ENCODE peak calls at places on chromosomes 5 and 9, in seven cellular contexts. Q is fibroblast of lung, N is GM23248, C is Karpas-422, X is neuronal stem cell, D is neural progenitor cell, F is keratinocyte. G is an unnamed sample.

GRCh38 chr9:124512806-124513204 is 5.6 kb upstream of the NR5A1 start:
- DNase-seq in C (no peak), N (no peak), X (no peak), F (no peak), D (no peak), Q (no peak), G (no peak)

GRCh38 chr9:124300312-124300711 is 42.6 kb downstream of the NEK6 start:
- DNase-seq in D (no peak), C (no peak), Q (peak; percentile 30), X (no peak), N (no peak), F (no peak), G (no peak)

GRCh38 chr5:30343707-30344106 is 849.8 kb upstream of the CDH6 start:
- DNase-seq in D (no peak), F (no peak), X (no peak), Q (peak; percentile 8), N (no peak), C (no peak), G (no peak)

GRCh38 chr9:93297659-93298497 is 113.9 kb downstream of the WNK2 start:
- DNase-seq in X (no peak), D (no peak), C (no peak), N (no peak), F (no peak), Q (no peak), G (no peak)

GRCh38 chr5:171023508-171023907 is 161.7 kb downstream of the RANBP17 start:
- DNase-seq in Q (no peak), X (no peak), N (peak; percentile 0), F (no peak), C (no peak), D (no peak), G (no peak)

GRCh38 chr5:1515311-1515920 is 8.3 kb downstream of the LPCAT1 start:
- DNase-seq in Q (no peak), F (no peak), X (no peak), C (no peak), D (no peak), N (no peak), G (peak; percentile 14)

GRCh38 chr5:172403191-172403794 is 51.0 kb downstream of the SH3PXD2B start:
- DNase-seq in F (no peak), N (peak; percentile 26), Q (peak; percentile 83), D (peak; percentile 69), C (no peak), X (peak; percentile 26), G (no peak)

GRCh38 chr9:131385296-131385695 is 8.6 kb upstream of the PRRC2B start:
- DNase-seq in X (no peak), D (no peak), Q (no peak), C (no peak), N (no peak), F (no peak), G (no peak)

GRCh38 chr5:174644918-174645317 is 79.5 kb upstream of the MSX2 start:
- DNase-seq in C (no peak), D (no peak), F (no peak), N (no peak), Q (no peak), X (no peak), G (no peak)

GRCh38 chr5:130066644-130067043 is 162.4 kb downstream of the CHSY3 start:
- DNase-seq in Q (peak; percentile 55), X (no peak), C (no peak), N (peak; percentile 62), F (no peak), D (no peak), G (no peak)

GRCh38 chr9:112841261-112841660 is 49.4 kb downstream of the SLC46A2 start:
- DNase-seq in X (no peak), C (no peak), F (no peak), Q (no peak), N (no peak), D (no peak), G (no peak)

DNA sequence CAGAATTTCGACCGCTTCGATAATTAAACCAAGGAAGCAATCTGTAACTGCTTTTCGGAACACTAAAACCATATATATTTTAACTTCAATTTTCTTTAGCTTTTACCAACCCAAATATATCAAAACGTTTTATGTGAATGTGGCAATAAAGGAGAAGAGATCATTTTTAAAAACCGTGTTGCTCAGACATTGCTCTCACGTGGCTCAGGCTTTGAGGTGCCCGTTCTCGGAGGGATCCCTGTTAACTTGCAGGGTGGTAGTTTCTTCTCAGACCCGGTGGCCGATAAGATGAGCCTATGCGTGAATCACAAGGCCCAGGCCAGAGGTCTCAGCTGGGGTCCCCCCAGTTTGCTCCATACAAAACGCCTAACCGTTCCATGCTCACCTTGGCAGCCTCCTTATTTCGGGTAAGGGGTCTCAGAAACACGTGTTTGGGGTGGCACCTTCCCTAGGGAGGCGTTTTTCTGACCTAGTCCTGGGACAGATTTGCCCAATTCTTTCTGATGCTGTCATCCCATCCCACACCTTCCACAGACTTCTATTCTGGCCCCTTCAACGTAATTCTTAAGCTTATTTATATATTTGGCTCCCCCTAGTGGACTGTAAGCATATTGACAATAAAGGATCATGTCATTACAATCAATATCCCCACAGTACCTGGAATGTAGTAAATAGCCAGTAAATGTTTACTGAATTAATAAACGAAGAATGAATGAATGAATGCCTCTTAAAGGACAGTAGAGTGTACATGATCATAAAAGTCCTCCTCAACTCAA is 48.2 kb downstream of the THBS4 start:
- DNase-seq in Q (peak; percentile 75), N (peak; percentile 94), C (peak; percentile 85), X (peak; percentile 51), D (peak; percentile 87), F (peak; percentile 28), G (peak; percentile 12)
- H3K4me2 ChIP-seq in Q (peak overlapping the region; percentile 64), N (peak overlapping the region; percentile 91), C (no peak overlapping the region), X (no peak overlapping the region), D (no peak overlapping the region), F (peak overlapping the region; percentile 76), G (no peak overlapping the region)

GRCh38 chr9:133356391-133357091 is at the start of the genes SURF1 and SURF2:
- DNase-seq in C (peak; percentile 96), N (peak; percentile 96), X (peak; percentile 80), F (no peak), D (peak; percentile 95), Q (peak; percentile 74), G (peak; percentile 89)
- H2AFZ ChIP-seq in C (peak within 1 kb of the TSS; percentile 39), N (peak within 1 kb of the TSS; percentile 67), X (peak within 1 kb of the TSS; percentile 97), F (peak within 1 kb of the TSS; percentile 32), D (no peak within 1 kb of the TSS), Q (no peak within 1 kb of the TSS), G (peak within 1 kb of the TSS; percentile 80)

GRCh38 chr9:121299467-121300282 is 31.7 kb downstream of the GSN start:
- DNase-seq in F (no peak), X (no peak), N (peak; percentile 76), C (no peak), Q (no peak), D (peak; percentile 77), G (no peak)
- H3K9ac ChIP-seq in F (peak overlapping the region; percentile 10), X (no peak overlapping the region), N (peak overlapping the region; percentile 63), C (peak overlapping the region; percentile 27), Q (no peak overlapping the region), D (no peak overlapping the region), G (no peak overlapping the region)

GRCh38 chr5:168408561-168409321 is 77.5 kb upstream of the RARS1 start:
- DNase-seq in D (no peak), Q (peak; percentile 10), F (no peak), N (no peak), C (no peak), X (no peak), G (no peak)
- H3K4me2 ChIP-seq in D (no peak overlapping the region), Q (peak overlapping the region; percentile 76), F (no peak overlapping the region), N (no peak overlapping the region), C (no peak overlapping the region), X (no peak overlapping the region), G (no peak overlapping the region)

GRCh38 chr9:80503692-80504400 is 932.1 kb downstream of the TLE4 start:
- DNase-seq in Q (peak; percentile 2), C (no peak), X (no peak), D (peak; percentile 35), N (no peak), F (no peak), G (no peak)
- H2AFZ ChIP-seq in Q (no peak overlapping the region), C (no peak overlapping the region), X (peak overlapping the region; percentile 57), D (no peak overlapping the region), N (no peak overlapping the region), F (no peak overlapping the region), G (no peak overlapping the region)

DNA sequence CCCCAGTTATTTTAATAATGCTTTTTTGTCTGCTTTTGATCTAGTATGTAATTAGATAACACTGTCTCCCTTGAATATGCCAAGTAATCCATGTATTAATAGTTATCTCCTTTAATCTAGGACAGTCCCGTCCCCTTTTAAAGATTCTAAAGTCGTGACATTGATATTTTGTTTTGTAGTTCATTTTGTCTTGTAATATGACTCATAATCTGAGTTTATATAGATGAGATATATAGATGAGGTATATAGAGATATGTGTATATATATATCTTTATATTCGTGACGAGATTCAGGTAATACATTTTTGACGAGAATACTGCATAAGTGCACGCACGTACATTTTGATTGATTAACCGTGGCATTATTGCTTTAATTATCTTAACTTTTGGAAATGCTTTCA is 1.6 kb downstream of the SREK1 start:
- DNase-seq in C (no peak), Q (no peak), X (no peak), N (no peak), D (no peak), F (no peak), G (no peak)
- H3K9ac ChIP-seq in C (peak overlapping the region; percentile 96), Q (peak overlapping the region; percentile 34), X (no peak overlapping the region), N (peak overlapping the region; percentile 95), D (peak overlapping the region; percentile 88), F (peak overlapping the region; percentile 99), G (peak overlapping the region; percentile 98)

DNA sequence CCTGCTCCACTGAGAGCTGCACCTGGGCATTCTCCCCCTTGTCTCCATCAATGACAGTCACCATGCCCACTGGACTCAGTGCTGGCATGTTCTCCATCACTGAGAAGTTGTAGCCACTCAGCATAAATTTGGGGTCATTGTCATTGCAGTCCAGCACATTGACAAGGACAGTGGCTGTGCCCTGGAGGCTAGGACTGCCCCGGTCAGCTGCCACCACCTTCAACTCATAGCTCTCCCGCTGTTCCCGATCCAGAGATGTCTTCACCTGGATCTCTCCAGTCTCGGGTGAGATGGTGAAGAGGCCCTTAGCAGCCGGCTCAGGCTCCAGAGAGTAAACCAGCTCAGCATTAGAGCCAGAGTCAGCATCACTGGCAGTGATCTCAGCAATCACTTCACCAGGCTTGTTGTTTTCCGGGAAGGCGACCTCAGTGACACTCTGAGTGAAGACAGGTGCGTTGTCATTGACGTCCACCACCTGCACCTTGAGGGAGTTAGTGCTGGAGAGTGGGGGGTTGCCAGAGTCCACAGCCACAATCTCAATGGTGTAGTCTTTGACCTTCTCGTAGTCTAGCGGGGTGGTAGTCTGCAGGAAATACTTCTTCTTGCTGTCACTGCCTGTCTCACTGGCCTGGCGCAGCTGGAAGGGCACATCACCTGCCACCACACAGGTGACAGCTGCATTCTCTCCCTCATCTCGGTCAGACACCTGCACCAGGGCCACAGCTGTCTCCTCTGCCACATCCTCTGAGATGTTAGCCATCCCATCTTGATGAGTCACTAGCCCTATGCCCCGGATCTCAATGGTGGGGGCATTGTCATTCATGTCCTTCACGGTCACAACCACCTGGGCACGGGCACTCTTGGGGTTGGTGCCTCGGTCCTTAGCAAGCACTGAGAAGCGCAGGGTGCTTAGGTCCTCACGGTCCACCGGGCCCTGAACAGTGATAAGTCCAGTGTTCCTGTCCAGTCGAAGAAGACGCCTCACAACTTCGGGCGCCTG is 13.5 kb downstream of the PCDH1 start:
- DNase-seq in C (no peak), N (no peak), X (no peak), F (no peak), Q (no peak), D (no peak), G (no peak)
- H3K4me2 ChIP-seq in C (no peak overlapping the region), N (no peak overlapping the region), X (no peak overlapping the region), F (no peak overlapping the region), Q (no peak overlapping the region), D (no peak overlapping the region), G (no peak overlapping the region)

DNA sequence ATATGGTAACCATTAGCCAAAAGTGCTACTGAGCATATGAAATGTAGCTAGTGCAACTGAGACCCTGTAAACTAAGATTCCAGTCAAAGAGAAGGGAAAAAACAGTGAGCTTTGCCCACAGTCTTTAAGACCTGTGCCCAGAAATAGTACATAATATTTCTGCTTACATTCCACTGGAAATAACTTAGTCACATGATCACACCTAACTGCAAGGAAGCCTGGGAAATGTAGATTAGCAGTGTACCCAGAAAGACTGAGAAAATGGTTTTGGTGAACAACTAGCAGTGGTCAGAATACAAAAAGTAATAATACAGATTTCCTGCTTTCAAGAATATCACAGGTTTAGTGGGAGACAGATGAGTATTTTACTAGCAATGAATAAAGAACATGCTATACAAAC is 2.5 kb upstream of the CPLANE1 start:
- DNase-seq in N (no peak), F (no peak), C (no peak), Q (no peak), X (no peak), D (no peak), G (no peak)
- H2AFZ ChIP-seq in N (peak overlapping the region; percentile 10), F (no peak overlapping the region), C (no peak overlapping the region), Q (no peak overlapping the region), X (peak overlapping the region; percentile 27), D (no peak overlapping the region), G (no peak overlapping the region)

G was measured in DND-41.